ENCODE peak calls at places on chromosomes 7 and 10, in ten cellular contexts. One of them, this sample, is unnamed.

GRCh38 chr10:6204063-6204340 is 1.3 kb downstream of the PFKFB3 start:
- DNase-seq in choroid plexus epithelial cell: no peak
- DNase-seq in kidney epithelial cell: no peak
- DNase-seq in fibroblast of pulmonary artery: no peak
- DNase-seq in neural crest cell: no peak
- DNase-seq in WTC11: peak; percentile 54
- DNase-seq in left ventricle myocardium inferior: no peak
- DNase-seq in GM20000: peak; percentile 68
- DNase-seq in astrocyte: no peak
- DNase-seq in foreskin keratinocyte: no peak
- DNase-seq in this sample: no peak

GRCh38 chr10:6647811-6648526 is 67.9 kb upstream of the PRKCQ start:
- DNase-seq in neural crest cell: peak; percentile 61
- DNase-seq in fibroblast of pulmonary artery: no peak
- DNase-seq in astrocyte: peak; percentile 3
- DNase-seq in WTC11: peak; percentile 87
- DNase-seq in GM20000: peak; percentile 68
- DNase-seq in choroid plexus epithelial cell: peak; percentile 17
- DNase-seq in left ventricle myocardium inferior: no peak
- DNase-seq in foreskin keratinocyte: no peak
- DNase-seq in kidney epithelial cell: no peak
- DNase-seq in this sample: peak; percentile 69

GRCh38 chr7:100152937-100153666 is 4.4 kb downstream of the LAMTOR4 start:
- DNase-seq in fibroblast of pulmonary artery: no peak
- DNase-seq in choroid plexus epithelial cell: no peak
- DNase-seq in kidney epithelial cell: no peak
- DNase-seq in foreskin keratinocyte: no peak
- DNase-seq in left ventricle myocardium inferior: no peak
- DNase-seq in GM20000: no peak
- DNase-seq in WTC11: no peak
- DNase-seq in astrocyte: no peak
- DNase-seq in neural crest cell: no peak
- DNase-seq in this sample: no peak

GRCh38 chr7:35555934-35556333 is 139.0 kb downstream of the HERPUD2 start:
- DNase-seq in foreskin keratinocyte: peak; percentile 82
- DNase-seq in choroid plexus epithelial cell: peak; percentile 6
- DNase-seq in WTC11: no peak
- DNase-seq in left ventricle myocardium inferior: no peak
- DNase-seq in astrocyte: no peak
- DNase-seq in GM20000: no peak
- DNase-seq in kidney epithelial cell: no peak
- DNase-seq in neural crest cell: no peak
- DNase-seq in fibroblast of pulmonary artery: no peak
- DNase-seq in this sample: no peak

GRCh38 chr7:91112902-91113321 is 151.3 kb upstream of the FZD1 start:
- DNase-seq in choroid plexus epithelial cell: peak; percentile 60
- DNase-seq in astrocyte: peak; percentile 44
- DNase-seq in left ventricle myocardium inferior: no peak
- DNase-seq in GM20000: no peak
- DNase-seq in neural crest cell: no peak
- DNase-seq in foreskin keratinocyte: peak; percentile 14
- DNase-seq in fibroblast of pulmonary artery: peak; percentile 38
- DNase-seq in WTC11: no peak
- DNase-seq in kidney epithelial cell: no peak
- DNase-seq in this sample: no peak

GRCh38 chr7:76369011-76369410 is 10.2 kb upstream of the YWHAG start:
- DNase-seq in fibroblast of pulmonary artery: no peak
- DNase-seq in neural crest cell: no peak
- DNase-seq in kidney epithelial cell: no peak
- DNase-seq in left ventricle myocardium inferior: no peak
- DNase-seq in choroid plexus epithelial cell: no peak
- DNase-seq in astrocyte: no peak
- DNase-seq in GM20000: no peak
- DNase-seq in foreskin keratinocyte: no peak
- DNase-seq in WTC11: no peak
- DNase-seq in this sample: no peak

GRCh38 chr7:91263359-91264082 is 712 bp upstream of the FZD1 start:
- DNase-seq in kidney epithelial cell: no peak
- DNase-seq in neural crest cell: peak; percentile 24
- DNase-seq in left ventricle myocardium inferior: peak; percentile 51
- DNase-seq in choroid plexus epithelial cell: no peak
- DNase-seq in fibroblast of pulmonary artery: no peak
- DNase-seq in astrocyte: peak; percentile 14
- DNase-seq in WTC11: peak; percentile 47
- DNase-seq in foreskin keratinocyte: no peak
- DNase-seq in GM20000: no peak
- DNase-seq in this sample: peak; percentile 19

GRCh38 chr7:112173214-112173905 is 32.8 kb downstream of the DOCK4 start:
- DNase-seq in choroid plexus epithelial cell: no peak
- DNase-seq in kidney epithelial cell: no peak
- DNase-seq in WTC11: no peak
- DNase-seq in GM20000: no peak
- DNase-seq in foreskin keratinocyte: no peak
- DNase-seq in fibroblast of pulmonary artery: peak; percentile 48
- DNase-seq in neural crest cell: no peak
- DNase-seq in astrocyte: no peak
- DNase-seq in left ventricle myocardium inferior: no peak
- DNase-seq in this sample: no peak

GRCh38 chr7:48295572-48295971 is 124.3 kb downstream of the ABCA13 start:
- DNase-seq in kidney epithelial cell: no peak
- DNase-seq in astrocyte: no peak
- DNase-seq in fibroblast of pulmonary artery: no peak
- DNase-seq in GM20000: no peak
- DNase-seq in left ventricle myocardium inferior: no peak
- DNase-seq in neural crest cell: no peak
- DNase-seq in WTC11: no peak
- DNase-seq in foreskin keratinocyte: no peak
- DNase-seq in choroid plexus epithelial cell: peak; percentile 42
- DNase-seq in this sample: no peak

GRCh38 chr10:63917363-63917762 is 396.2 kb downstream of the REEP3 start:
- DNase-seq in astrocyte: no peak
- DNase-seq in WTC11: no peak
- DNase-seq in GM20000: no peak
- DNase-seq in choroid plexus epithelial cell: no peak
- DNase-seq in fibroblast of pulmonary artery: no peak
- DNase-seq in foreskin keratinocyte: no peak
- DNase-seq in neural crest cell: no peak
- DNase-seq in left ventricle myocardium inferior: no peak
- DNase-seq in kidney epithelial cell: no peak
- DNase-seq in this sample: no peak

GRCh38 chr7:151249732-151250072 is 1.2 kb upstream of the SMARCD3 start:
- DNase-seq in astrocyte: peak; percentile 46
- DNase-seq in kidney epithelial cell: no peak
- DNase-seq in left ventricle myocardium inferior: peak; percentile 71
- DNase-seq in neural crest cell: no peak
- DNase-seq in foreskin keratinocyte: no peak
- DNase-seq in choroid plexus epithelial cell: peak; percentile 58
- DNase-seq in fibroblast of pulmonary artery: peak; percentile 62
- DNase-seq in WTC11: peak; percentile 52
- DNase-seq in GM20000: no peak
- DNase-seq in this sample: no peak

GRCh38 chr7:16357921-16358320 is 63.4 kb downstream of the CRPPA start:
- DNase-seq in astrocyte: no peak
- DNase-seq in choroid plexus epithelial cell: no peak
- DNase-seq in GM20000: no peak
- DNase-seq in foreskin keratinocyte: no peak
- DNase-seq in fibroblast of pulmonary artery: no peak
- DNase-seq in kidney epithelial cell: no peak
- DNase-seq in WTC11: no peak
- DNase-seq in neural crest cell: no peak
- DNase-seq in left ventricle myocardium inferior: no peak
- DNase-seq in this sample: no peak

GRCh38 chr10:80196270-80196949 is 8.9 kb downstream of the ANXA11 start:
- DNase-seq in neural crest cell: no peak
- DNase-seq in left ventricle myocardium inferior: no peak
- DNase-seq in foreskin keratinocyte: peak; percentile 28
- DNase-seq in astrocyte: peak; percentile 59
- DNase-seq in kidney epithelial cell: peak; percentile 88
- DNase-seq in choroid plexus epithelial cell: peak; percentile 32
- DNase-seq in fibroblast of pulmonary artery: peak; percentile 62
- DNase-seq in GM20000: peak; percentile 43
- DNase-seq in WTC11: no peak
- DNase-seq in this sample: no peak

GRCh38 chr10:80382989-80383388 is 25.4 kb upstream of the PRXL2A start:
- DNase-seq in astrocyte: no peak
- DNase-seq in foreskin keratinocyte: no peak
- DNase-seq in kidney epithelial cell: peak; percentile 14
- DNase-seq in choroid plexus epithelial cell: peak; percentile 66
- DNase-seq in neural crest cell: peak; percentile 24
- DNase-seq in WTC11: peak; percentile 44
- DNase-seq in fibroblast of pulmonary artery: peak; percentile 68
- DNase-seq in GM20000: peak; percentile 61
- DNase-seq in left ventricle myocardium inferior: no peak
- DNase-seq in this sample: peak; percentile 64

GRCh38 chr7:151459726-151460473 is 20.0 kb upstream of the CRYGN start:
- DNase-seq in fibroblast of pulmonary artery: peak; percentile 94
- DNase-seq in astrocyte: peak; percentile 80
- DNase-seq in kidney epithelial cell: peak; percentile 73
- DNase-seq in WTC11: no peak
- DNase-seq in foreskin keratinocyte: peak; percentile 50
- DNase-seq in left ventricle myocardium inferior: peak; percentile 77
- DNase-seq in choroid plexus epithelial cell: peak; percentile 92
- DNase-seq in neural crest cell: peak; percentile 44
- DNase-seq in GM20000: no peak
- DNase-seq in this sample: no peak

DNA sequence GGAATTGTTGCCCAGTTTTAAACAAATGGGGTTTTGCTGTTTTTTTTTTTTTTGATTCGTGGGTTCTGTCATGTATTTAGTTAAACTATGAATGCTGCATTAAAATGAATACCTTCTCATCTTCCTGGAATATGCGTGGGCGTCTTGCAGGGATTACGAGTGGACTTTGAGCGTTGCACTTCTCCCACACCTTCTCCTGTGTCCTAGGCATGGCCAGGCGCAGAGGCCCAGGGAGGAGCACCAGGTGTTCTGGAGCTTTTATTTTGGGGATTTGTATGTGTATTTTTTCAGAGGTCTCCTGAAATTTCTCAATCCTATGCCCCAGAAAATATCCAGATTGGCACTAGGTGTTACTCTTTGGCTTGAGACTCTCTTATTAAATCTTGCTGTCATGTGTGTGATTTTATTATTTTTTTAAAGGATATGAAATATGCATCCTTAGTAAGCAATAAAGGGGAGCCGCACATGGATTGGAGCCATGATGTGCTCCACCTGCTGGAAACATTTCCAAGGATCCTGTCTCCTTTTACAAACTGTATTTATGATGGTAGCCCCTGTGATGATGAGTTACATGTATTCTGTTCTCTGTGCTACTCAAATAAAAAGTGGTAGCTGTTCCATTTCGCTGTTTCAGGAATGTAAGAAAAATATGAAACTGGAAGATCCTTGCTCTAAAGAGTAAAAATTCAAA is 482.2 kb upstream of the KLF6 start:
- DNase-seq in left ventricle myocardium inferior: no peak
- DNase-seq in kidney epithelial cell: no peak
- DNase-seq in fibroblast of pulmonary artery: peak; percentile 59
- DNase-seq in WTC11: no peak
- DNase-seq in foreskin keratinocyte: no peak
- DNase-seq in GM20000: no peak
- DNase-seq in choroid plexus epithelial cell: peak; percentile 54
- DNase-seq in astrocyte: no peak
- DNase-seq in neural crest cell: no peak
- DNase-seq in this sample: no peak
- TF ChIP-seq CTCF in left ventricle myocardium inferior: peak; percentile 48
- TF ChIP-seq CTCF in kidney epithelial cell: peak; percentile 21
- TF ChIP-seq CTCF in fibroblast of pulmonary artery: peak; percentile 30
- TF ChIP-seq CTCF in WTC11: no peak
- TF ChIP-seq CTCF in foreskin keratinocyte: peak; percentile 65
- TF ChIP-seq CTCF in GM20000: no peak
- TF ChIP-seq CTCF in choroid plexus epithelial cell: peak; percentile 47
- TF ChIP-seq CTCF in astrocyte: no peak
- TF ChIP-seq CTCF in neural crest cell: no peak
- TF ChIP-seq CTCF in this sample: no peak

GRCh38 chr7:117480978-117481377 is 1.2 kb downstream of the CFTR start:
- DNase-seq in choroid plexus epithelial cell: peak; percentile 3
- DNase-seq in foreskin keratinocyte: no peak
- DNase-seq in GM20000: no peak
- DNase-seq in left ventricle myocardium inferior: no peak
- DNase-seq in kidney epithelial cell: no peak
- DNase-seq in astrocyte: no peak
- DNase-seq in neural crest cell: no peak
- DNase-seq in WTC11: no peak
- DNase-seq in fibroblast of pulmonary artery: no peak
- DNase-seq in this sample: no peak
- TF ChIP-seq CTCF in choroid plexus epithelial cell: peak; percentile 16
- TF ChIP-seq CTCF in foreskin keratinocyte: peak; percentile 31
- TF ChIP-seq CTCF in GM20000: no peak
- TF ChIP-seq CTCF in left ventricle myocardium inferior: peak; percentile 38
- TF ChIP-seq CTCF in kidney epithelial cell: no peak
- TF ChIP-seq CTCF in astrocyte: no peak
- TF ChIP-seq CTCF in neural crest cell: no peak
- TF ChIP-seq CTCF in WTC11: no peak
- TF ChIP-seq CTCF in fibroblast of pulmonary artery: no peak
- TF ChIP-seq CTCF in this sample: no peak

DNA sequence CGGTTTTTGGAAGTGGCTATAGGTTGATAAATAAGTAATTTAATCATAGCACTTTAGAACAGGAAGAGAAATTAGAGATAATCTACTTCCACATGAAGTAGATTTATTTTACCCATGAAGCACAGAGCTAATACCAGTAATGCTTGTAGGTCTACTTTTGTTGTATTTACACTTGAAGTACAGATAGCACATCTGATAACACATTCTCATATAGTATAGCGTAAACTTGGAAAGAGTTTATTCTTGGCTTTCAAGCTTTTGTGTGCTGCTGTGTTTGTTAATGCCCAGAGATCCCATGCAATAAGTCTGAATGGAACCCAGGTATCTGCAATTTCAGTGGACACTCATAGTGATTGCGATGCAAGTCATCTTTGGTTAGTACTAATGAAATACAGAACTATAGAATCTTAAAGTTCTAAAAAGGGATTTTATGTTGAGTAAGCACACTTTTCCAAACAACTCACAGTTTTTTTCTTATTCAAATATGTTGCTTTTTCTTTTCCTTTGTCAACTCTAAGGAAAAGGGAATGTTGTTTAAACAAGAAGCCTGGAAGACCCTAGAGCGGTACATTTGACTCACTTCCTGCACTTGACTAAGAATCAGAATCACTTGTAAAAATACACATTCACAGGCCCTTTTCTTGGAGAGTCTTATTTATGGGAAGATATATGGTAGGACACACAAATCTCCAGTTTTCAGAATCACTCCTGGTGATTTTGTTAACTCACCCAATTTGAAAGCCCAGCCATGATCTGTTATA is 105.8 kb downstream of the GNAI1 start:
- DNase-seq in kidney epithelial cell: no peak
- DNase-seq in fibroblast of pulmonary artery: no peak
- DNase-seq in WTC11: no peak
- DNase-seq in astrocyte: peak; percentile 10
- DNase-seq in left ventricle myocardium inferior: no peak
- DNase-seq in neural crest cell: no peak
- DNase-seq in foreskin keratinocyte: no peak
- DNase-seq in choroid plexus epithelial cell: no peak
- DNase-seq in GM20000: no peak
- DNase-seq in this sample: no peak
- TF ChIP-seq CTCF in kidney epithelial cell: no peak
- TF ChIP-seq CTCF in fibroblast of pulmonary artery: no peak
- TF ChIP-seq CTCF in WTC11: no peak
- TF ChIP-seq CTCF in astrocyte: no peak
- TF ChIP-seq CTCF in left ventricle myocardium inferior: no peak
- TF ChIP-seq CTCF in neural crest cell: no peak
- TF ChIP-seq CTCF in foreskin keratinocyte: no peak
- TF ChIP-seq CTCF in choroid plexus epithelial cell: no peak
- TF ChIP-seq CTCF in GM20000: no peak
- TF ChIP-seq CTCF in this sample: no peak

GRCh38 chr7:111004297-111004901 is 86.5 kb upstream of the LRRN3 start:
- DNase-seq in fibroblast of pulmonary artery: no peak
- DNase-seq in choroid plexus epithelial cell: no peak
- DNase-seq in kidney epithelial cell: no peak
- DNase-seq in foreskin keratinocyte: no peak
- DNase-seq in astrocyte: no peak
- DNase-seq in GM20000: no peak
- DNase-seq in neural crest cell: no peak
- DNase-seq in left ventricle myocardium inferior: no peak
- DNase-seq in WTC11: no peak
- DNase-seq in this sample: no peak
- TF ChIP-seq CTCF in fibroblast of pulmonary artery: no peak
- TF ChIP-seq CTCF in choroid plexus epithelial cell: no peak
- TF ChIP-seq CTCF in kidney epithelial cell: no peak
- TF ChIP-seq CTCF in foreskin keratinocyte: no peak
- TF ChIP-seq CTCF in astrocyte: no peak
- TF ChIP-seq CTCF in GM20000: no peak
- TF ChIP-seq CTCF in neural crest cell: no peak
- TF ChIP-seq CTCF in left ventricle myocardium inferior: no peak
- TF ChIP-seq CTCF in WTC11: no peak
- TF ChIP-seq CTCF in this sample: no peak

This sample was measured in GM13976.